ENCODE peak calls at places on chromosome 14, in seven cellular contexts. U is left ventricle myocardium inferior, V is neural progenitor cell, N is tibial artery, M is body of pancreas, W is epithelial cell of esophagus, F is foreskin fibroblast. S is an unnamed sample.

GRCh38 chr14:66117600-66117999 is 368.6 kb upstream of the CCDC196 start:
- DNase-seq in U (no peak), V (no peak), N (no peak), M (no peak), W (peak; percentile 90), F (peak; percentile 70), S (peak; percentile 12)

GRCh38 chr14:36905272-36906046 is 243.8 kb downstream of the PAX9 start:
- DNase-seq in U (no peak), V (peak; percentile 11), N (no peak), M (no peak), W (no peak), F (no peak), S (no peak)

GRCh38 chr14:56949828-56950227 is 139.5 kb upstream of the OTX2 start:
- DNase-seq in U (no peak), V (no peak), N (no peak), M (peak; percentile 59), W (peak; percentile 2), F (no peak), S (peak; percentile 33)

GRCh38 chr14:76761849-76762616 is 765 bp downstream of the VASH1 start:
- DNase-seq in U (no peak), V (no peak), N (no peak), M (no peak), W (no peak), F (no peak), S (no peak)

GRCh38 chr14:77063581-77064289 is 34.3 kb upstream of the CIPC start:
- DNase-seq in U (no peak), V (no peak), N (no peak), M (no peak), W (no peak), F (no peak), S (no peak)

GRCh38 chr14:59997496-59997895 is 77.6 kb downstream of the LRRC9 start:
- DNase-seq in U (no peak), V (no peak), N (no peak), M (no peak), W (peak; percentile 2), F (no peak), S (no peak)

GRCh38 chr14:23588884-23589598 is 10.5 kb upstream of the JPH4 start:
- DNase-seq in U (peak; percentile 86), V (peak; percentile 89), N (peak; percentile 75), M (peak; percentile 98), W (peak; percentile 81), F (peak; percentile 91), S (peak; percentile 91)

GRCh38 chr14:73526036-73526984 is 10.6 kb upstream of the ACOT1 start:
- DNase-seq in U (peak; percentile 59), V (no peak), N (no peak), M (peak; percentile 92), W (peak; percentile 59), F (peak; percentile 68), S (no peak)

GRCh38 chr14:95442633-95443021 is 73.8 kb downstream of the SYNE3 start:
- DNase-seq in U (peak; percentile 80), V (peak; percentile 87), N (peak; percentile 81), M (peak; percentile 82), W (peak; percentile 80), F (peak; percentile 91), S (peak; percentile 86)

GRCh38 chr14:69643430-69644200 is 32.2 kb downstream of the SUSD6 start:
- DNase-seq in U (no peak), V (no peak), N (no peak), M (peak; percentile 91), W (peak; percentile 99), F (peak; percentile 63), S (peak; percentile 88)

GRCh38 chr14:55324812-55325211 is 53.6 kb downstream of the FBXO34 start:
- DNase-seq in U (no peak), V (no peak), N (no peak), M (no peak), W (no peak), F (no peak), S (no peak)
- TF ChIP-seq CTCF in U (no peak), V (no peak), N (no peak), M (no peak), W (no peak), F (no peak), S (no peak)

GRCh38 chr14:103607822-103608221 is 21.2 kb upstream of the KLC1 start:
- DNase-seq in U (no peak), V (no peak), N (no peak), M (no peak), W (no peak), F (no peak), S (no peak)

GRCh38 chr14:103611215-103611614 is 17.8 kb upstream of the KLC1 start:
- DNase-seq in U (no peak), V (no peak), N (no peak), M (no peak), W (no peak), F (no peak), S (no peak)

GRCh38 chr14:103604620-103605019 is 24.4 kb upstream of the KLC1 start:
- DNase-seq in U (no peak), V (no peak), N (no peak), M (no peak), W (no peak), F (no peak), S (no peak)

GRCh38 chr14:103607039-103607668 is 21.9 kb upstream of the KLC1 start:
- DNase-seq in U (peak; percentile 80), V (peak; percentile 64), N (peak; percentile 83), M (peak; percentile 49), W (peak; percentile 30), F (peak; percentile 95), S (peak; percentile 34)
- TF ChIP-seq CTCF in U (peak; percentile 50), V (peak; percentile 14), N (peak; percentile 37), M (no peak), W (no peak), F (peak; percentile 29), S (no peak)

DNA sequence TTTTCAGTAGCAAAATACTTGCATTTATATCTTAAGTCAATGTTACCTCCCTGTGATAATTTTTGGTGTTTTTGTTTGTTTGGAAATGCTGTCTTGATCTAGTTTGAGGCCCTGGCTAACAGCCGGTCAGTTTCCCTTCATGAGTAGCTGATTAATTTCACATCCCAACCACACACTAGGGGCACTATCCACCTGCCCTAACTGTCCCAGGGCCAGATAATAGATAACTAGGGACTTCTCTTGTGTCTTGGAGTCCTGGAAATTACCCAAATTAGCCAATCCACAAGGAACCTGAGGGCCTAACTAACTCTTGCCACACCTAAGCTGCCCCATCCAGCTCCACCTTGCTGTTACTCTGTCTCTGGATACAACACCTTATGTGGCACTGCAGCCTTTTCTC is 399.9 kb downstream of the FOXG1 start:
- DNase-seq in U (no peak), V (no peak), N (no peak), M (no peak), W (no peak), F (no peak), S (no peak)
- TF ChIP-seq CTCF in U (no peak), V (peak; percentile 25), N (no peak), M (no peak), W (no peak), F (no peak), S (no peak)

GRCh38 chr14:96795443-96795842 is 1.7 kb upstream of the VRK1 start:
- DNase-seq in U (no peak), V (no peak), N (no peak), M (no peak), W (no peak), F (no peak), S (no peak)
- TF ChIP-seq CTCF in U (no peak), V (no peak), N (no peak), M (no peak), W (no peak), F (no peak), S (no peak)

GRCh38 chr14:92380131-92380530 is 57.2 kb downstream of the SLC24A4 start:
- DNase-seq in U (no peak), V (peak; percentile 55), N (no peak), M (no peak), W (no peak), F (no peak), S (no peak)
- TF ChIP-seq CTCF in U (no peak), V (no peak), N (no peak), M (no peak), W (no peak), F (no peak), S (no peak)

GRCh38 chr14:58130121-58130782 is 21.8 kb downstream of the ARMH4 start:
- DNase-seq in U (no peak), V (no peak), N (no peak), M (no peak), W (no peak), F (no peak), S (no peak)

GRCh38 chr14:58131386-58131785 is 20.6 kb downstream of the ARMH4 start:
- DNase-seq in U (no peak), V (no peak), N (no peak), M (no peak), W (no peak), F (peak; percentile 9), S (no peak)

GRCh38 chr14:58133739-58134138 is 18.3 kb downstream of the ARMH4 start:
- DNase-seq in U (no peak), V (no peak), N (no peak), M (no peak), W (peak; percentile 89), F (peak; percentile 18), S (no peak)

GRCh38 chr14:58128416-58128815 is 23.6 kb downstream of the ARMH4 start:
- DNase-seq in U (no peak), V (no peak), N (no peak), M (no peak), W (no peak), F (no peak), S (no peak)

DNA sequence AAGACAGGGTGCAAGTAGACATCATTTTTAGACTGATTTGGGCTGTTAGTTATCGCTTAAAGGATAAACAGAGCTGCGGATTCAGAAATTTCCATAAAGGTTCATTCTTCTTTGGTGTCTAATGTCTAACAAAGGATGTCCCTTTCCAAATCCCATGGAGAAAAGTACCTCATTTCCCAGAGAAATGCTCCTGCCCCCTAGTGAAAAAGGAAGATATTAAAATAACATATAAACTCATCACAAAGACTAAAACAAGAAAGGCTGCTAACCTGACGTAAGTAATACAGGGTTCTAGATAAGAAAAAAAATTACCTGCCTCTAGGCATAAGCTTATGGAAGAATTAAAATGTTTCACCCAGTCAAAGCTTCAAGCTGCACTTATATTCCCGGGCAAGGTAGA is 22.8 kb downstream of the ARMH4 start:
- DNase-seq in U (no peak), V (no peak), N (no peak), M (no peak), W (no peak), F (no peak), S (no peak)
- TF ChIP-seq CTCF in U (no peak), V (peak; percentile 39), N (no peak), M (no peak), W (no peak), F (peak; percentile 15), S (no peak)

S was measured in Calu3.